ENCODE peak calls at places on chromosomes 11 and 22, in six cellular contexts. F is neural progenitor cell, D is transverse colon, N is astrocyte of the cerebellum, W is right lobe of liver, R is adrenal gland. J is an unnamed sample.
A peak's percentile ranks its signal among the peaks of the same experiment; 100 is the strongest.

GRCh38 chr22:44181033-44181911 is 547 bp downstream of the PARVG start:
- DNase-seq in F (no peak), D (peak; percentile 53), N (no peak), W (no peak), R (peak; percentile 30), J (peak; percentile 76)

GRCh38 chr22:38097557-38098409 is 12.7 kb downstream of the BAIAP2L2 start:
- DNase-seq in F (peak; percentile 86), D (no peak), N (no peak), W (peak; percentile 44), R (no peak), J (no peak)

GRCh38 chr11:57370251-57370650 is 10.7 kb downstream of the PRG3 start:
- DNase-seq in F (no peak), D (no peak), N (no peak), W (no peak), R (no peak), J (no peak)

GRCh38 chr11:73209892-73210291 is 8.2 kb upstream of the P2RY2 start:
- DNase-seq in F (no peak), D (no peak), N (no peak), W (no peak), R (no peak), J (no peak)

GRCh38 chr22:19085233-19086043 is 36.8 kb downstream of the DGCR2 start:
- DNase-seq in F (no peak), D (no peak), N (peak; percentile 18), W (peak; percentile 41), R (no peak), J (no peak)

GRCh38 chr11:115126092-115126491 is 378.1 kb downstream of the CADM1 start:
- DNase-seq in F (no peak), D (no peak), N (no peak), W (no peak), R (no peak), J (no peak)

GRCh38 chr22:11066458-11067285 is 4461.3 kb upstream of the OR11H1 start:
- DNase-seq in F (no peak), D (no peak), N (no peak), W (peak; percentile 62), R (no peak), J (peak; percentile 50)

GRCh38 chr22:41902932-41903421 is 11.9 kb downstream of the SHISA8 start:
- DNase-seq in F (no peak), D (no peak), N (no peak), W (peak; percentile 98), R (peak; percentile 72), J (no peak)

GRCh38 chr11:73423506-73423905 is 47.3 kb downstream of the RELT start:
- DNase-seq in F (no peak), D (no peak), N (no peak), W (no peak), R (no peak), J (no peak)

GRCh38 chr22:31218565-31219262 is 6.6 kb downstream of the LIMK2 start:
- DNase-seq in F (peak; percentile 62), D (no peak), N (no peak), W (no peak), R (no peak), J (no peak)

GRCh38 chr11:72716291-72716690 is 35.9 kb downstream of the ARAP1 start:
- DNase-seq in F (no peak), D (no peak), N (peak; percentile 5), W (no peak), R (no peak), J (no peak)

GRCh38 chr11:100619484-100619883 is 67.6 kb upstream of the ARHGAP42 start:
- DNase-seq in F (no peak), D (no peak), N (no peak), W (no peak), R (no peak), J (no peak)

GRCh38 chr11:46246514-46246913 is 30.9 kb upstream of the CREB3L1 start:
- DNase-seq in F (no peak), D (no peak), N (no peak), W (no peak), R (no peak), J (no peak)

GRCh38 chr11:69836401-69836800 is 17.2 kb upstream of the FGF3 start:
- DNase-seq in F (no peak), D (no peak), N (no peak), W (peak; percentile 23), R (no peak), J (no peak)

GRCh38 chr11:122796128-122796717 is 42.1 kb upstream of the CRTAM start:
- DNase-seq in F (peak; percentile 59), D (peak; percentile 54), N (no peak), W (no peak), R (peak; percentile 52), J (no peak)

GRCh38 chr11:371051-371450 is 1.8 kb downstream of the B4GALNT4 start:
- DNase-seq in F (no peak), D (no peak), N (no peak), W (no peak), R (no peak), J (peak; percentile 41)

GRCh38 chr11:45698777-45699497 is 33.5 kb upstream of the CHST1 start:
- DNase-seq in F (no peak), D (no peak), N (no peak), W (no peak), R (no peak), J (no peak)

GRCh38 chr11:1855886-1856265 is 3.0 kb downstream of the LSP1 start:
- DNase-seq in F (no peak), D (no peak), N (no peak), W (no peak), R (no peak), J (no peak)

GRCh38 chr11:12120031-12121008 is 9.9 kb downstream of the MICAL2 start:
- DNase-seq in F (peak; percentile 20), D (no peak), N (no peak), W (no peak), R (no peak), J (no peak)

GRCh38 chr11:12090761-12091261 is 19.6 kb upstream of the MICAL2 start:
- DNase-seq in F (no peak), D (peak; percentile 89), N (no peak), W (no peak), R (no peak), J (no peak)

GRCh38 chr11:115901069-115901468 is 396.9 kb upstream of the CADM1 start:
- DNase-seq in F (no peak), D (no peak), N (no peak), W (no peak), R (no peak), J (no peak)

GRCh38 chr11:65780770-65781151 is at the start of gene AP5B1:
- DNase-seq in F (peak; percentile 83), D (peak; percentile 83), N (no peak), W (peak; percentile 84), R (peak; percentile 67), J (peak; percentile 51)

GRCh38 chr22:46958191-46958590 is 195.7 kb downstream of the TBC1D22A start:
- DNase-seq in F (no peak), D (no peak), N (no peak), W (no peak), R (no peak), J (no peak)

GRCh38 chr11:61777234-61778090 is 14.9 kb downstream of the TMEM258 start:
- DNase-seq in F (no peak), D (peak; percentile 53), N (no peak), W (no peak), R (peak; percentile 86), J (no peak)

GRCh38 chr22:28935713-28936112 is 52.3 kb downstream of the ZNRF3 start:
- DNase-seq in F (no peak), D (no peak), N (no peak), W (no peak), R (no peak), J (no peak)

GRCh38 chr11:69075421-69076128 is 26.8 kb downstream of the TPCN2 start:
- DNase-seq in F (no peak), D (peak; percentile 79), N (peak; percentile 99), W (no peak), R (no peak), J (no peak)

GRCh38 chr22:44620129-44620840 is 81.7 kb upstream of the PRR5 start:
- DNase-seq in F (peak; percentile 97), D (peak; percentile 64), N (peak; percentile 27), W (peak; percentile 74), R (peak; percentile 74), J (peak; percentile 96)

GRCh38 chr11:82080160-82080559 is 653.5 kb downstream of the FAM181B start:
- DNase-seq in F (no peak), D (no peak), N (peak; percentile 78), W (no peak), R (no peak), J (no peak)

GRCh38 chr22:23548501-23549197 is 31.4 kb downstream of the IGLL1 start:
- DNase-seq in F (no peak), D (no peak), N (no peak), W (no peak), R (no peak), J (no peak)

GRCh38 chr11:8221025-8221723 is 42.5 kb downstream of the LMO1 start:
- DNase-seq in F (no peak), D (no peak), N (no peak), W (no peak), R (no peak), J (no peak)
- TF ChIP-seq CTCF in F (no peak), D (no peak), N (no peak), W (no peak), R (no peak), J (no peak)

GRCh38 chr11:67439321-67440228 is 2.1 kb upstream of the PTPRCAP start:
- DNase-seq in F (no peak), D (peak; percentile 62), N (no peak), W (no peak), R (peak; percentile 51), J (no peak)
- TF ChIP-seq CTCF in F (peak; percentile 16), D (no peak), N (peak; percentile 12), W (peak; percentile 9), R (no peak), J (peak; percentile 15)

DNA sequence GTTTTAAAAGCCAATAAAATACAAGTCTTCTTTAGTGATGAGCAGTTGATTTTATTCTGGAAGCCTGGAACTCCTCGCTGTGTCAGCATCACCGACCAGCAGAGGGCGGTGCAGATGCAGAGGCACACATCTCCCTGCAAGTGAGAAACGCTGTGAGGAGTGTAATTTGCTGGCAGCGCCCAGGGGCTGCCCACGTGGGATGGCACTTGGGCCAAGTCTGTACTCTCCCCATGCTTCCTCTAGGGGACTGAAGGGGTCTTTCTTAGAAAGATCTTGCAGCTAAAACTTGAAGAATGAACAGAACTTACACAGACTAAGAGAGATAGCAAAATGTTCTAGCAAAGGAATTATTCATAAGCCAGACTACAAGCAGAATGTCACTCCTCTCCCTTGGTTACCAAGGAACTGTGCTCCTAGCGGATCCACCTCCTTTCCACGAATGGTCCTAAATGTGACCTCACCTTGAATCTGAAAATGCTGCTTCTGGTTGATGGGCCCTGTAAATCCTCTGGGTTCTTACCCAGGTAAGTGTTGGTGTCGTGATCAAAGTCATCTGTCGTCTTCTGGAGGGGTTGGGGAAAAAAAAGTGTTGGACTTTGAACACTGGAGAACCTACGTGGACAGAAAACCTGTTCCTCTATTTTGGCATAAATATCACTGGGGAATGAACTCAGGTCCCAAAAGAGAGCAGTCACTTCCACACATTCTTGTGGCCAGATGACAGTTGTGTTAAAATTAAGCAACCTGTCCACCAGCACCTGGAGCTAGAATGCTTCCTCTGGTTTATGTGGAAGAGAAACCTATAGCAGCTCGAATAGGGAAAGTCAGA is 31.8 kb downstream of the CNTF start:
- DNase-seq in F (peak; percentile 87), D (peak; percentile 81), N (peak; percentile 54), W (peak; percentile 87), R (peak; percentile 92), J (peak; percentile 67)
- TF ChIP-seq CTCF in F (peak; percentile 93), D (peak; percentile 85), N (peak; percentile 97), W (peak; percentile 87), R (peak; percentile 88), J (peak; percentile 91)

DNA sequence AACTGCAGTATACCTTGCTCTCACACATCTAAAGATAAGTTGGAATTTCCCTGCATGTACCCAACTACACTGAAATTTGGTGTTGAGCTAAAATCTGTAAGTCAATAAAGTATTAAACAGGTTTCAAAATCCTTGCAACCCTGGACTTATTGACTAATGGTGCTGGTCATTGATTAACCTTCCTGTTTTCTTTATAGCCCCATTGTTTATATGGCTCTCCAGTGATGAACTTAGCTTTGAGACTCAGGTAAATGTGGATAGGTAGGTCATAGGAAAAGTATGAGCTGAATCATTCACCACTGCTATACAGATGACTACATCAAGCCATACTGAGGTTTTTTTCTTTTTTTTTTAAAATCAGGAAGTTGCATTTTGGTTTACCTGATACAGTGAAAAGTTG is 132.7 kb downstream of the FAT3 start:
- DNase-seq in F (no peak), D (no peak), N (no peak), W (no peak), R (no peak), J (no peak)
- TF ChIP-seq CTCF in F (no peak), D (no peak), N (no peak), W (no peak), R (no peak), J (no peak)

J was measured in CD14-positive monocyte.